ENCODE peak calls at places on chromosome 20, in nine cellular contexts. N is tibial nerve; O is NCI-H1092; B is PC-3; Q is stimulated activated naive CD8-positive, alpha-beta T cell treated with anti-CD3 and anti-CD28 coated beads, Interleukin-15, amount 100 ng/mL, for 72 hours; W is LHCN-M2; L is stimulated activated CD8-positive, alpha-beta memory T cell treated with anti-CD3 and anti-CD28 coated beads, Interleukin-7, amount 100 ng/mL, for 1 hour; E is neural crest cell; Z is foreskin fibroblast. A is an unnamed sample.

GRCh38 chr20:55650609-55651228 is 354.6 kb downstream of the CBLN4 start:
- DNase-seq in N (no peak), O (no peak), B (no peak), Q (no peak), W (no peak), L (no peak), E (no peak), Z (no peak), A (no peak)

GRCh38 chr20:24808616-24809015 is 140.5 kb upstream of the CST7 start:
- DNase-seq in N (no peak), O (no peak), B (no peak), Q (no peak), W (no peak), L (no peak), E (no peak), Z (no peak), A (no peak)

GRCh38 chr20:7411075-7411474 is 529.2 kb downstream of the HAO1 start:
- DNase-seq in N (no peak), O (no peak), B (peak), Q (no peak), W (peak), L (no peak), E (no peak), Z (no peak), A (no peak)

GRCh38 chr20:63980317-63980805 is 571 bp upstream of the PRPF6 start:
- DNase-seq in N (no peak), O (no peak), B (no peak), Q (no peak), W (no peak), L (no peak), E (no peak), Z (no peak), A (no peak)

GRCh38 chr20:56440346-56441007 is 27.9 kb upstream of the RTF2 start:
- DNase-seq in N (no peak), O (no peak), B (no peak), Q (peak), W (peak), L (peak), E (no peak), Z (no peak), A (no peak)

GRCh38 chr20:36154696-36155628 is at the start of gene EPB41L1:
- DNase-seq in N (no peak), O (no peak), B (peak), Q (peak), W (no peak), L (no peak), E (no peak), Z (no peak), A (peak)

GRCh38 chr20:51541189-51542032 is 1.1 kb downstream of the NFATC2 start:
- DNase-seq in N (peak), O (peak), B (no peak), Q (peak), W (no peak), L (peak), E (no peak), Z (peak), A (peak)

GRCh38 chr20:9514072-9514460 is 324 bp upstream of the LAMP5 start:
- DNase-seq in N (no peak), O (no peak), B (no peak), Q (no peak), W (no peak), L (no peak), E (no peak), Z (no peak), A (no peak)

GRCh38 chr20:49572857-49573256 is 4.9 kb upstream of the PTGIS start:
- DNase-seq in N (no peak), O (no peak), B (no peak), Q (no peak), W (no peak), L (no peak), E (no peak), Z (no peak), A (no peak)

GRCh38 chr20:45269754-45270270 is 15.4 kb upstream of the SLPI start:
- DNase-seq in N (no peak), O (no peak), B (no peak), Q (no peak), W (no peak), L (no peak), E (no peak), Z (no peak), A (no peak)

GRCh38 chr20:36408219-36408618 is 102.1 kb downstream of the DLGAP4 start:
- DNase-seq in N (no peak), O (no peak), B (peak), Q (no peak), W (peak), L (no peak), E (no peak), Z (peak), A (peak)

GRCh38 chr20:40766790-40767529 is 77.9 kb upstream of the MAFB start:
- DNase-seq in N (no peak), O (no peak), B (no peak), Q (no peak), W (no peak), L (no peak), E (no peak), Z (no peak), A (no peak)

GRCh38 chr20:58160451-58161051 is 67.9 kb downstream of the ANKRD60 start:
- DNase-seq in N (peak), O (no peak), B (peak), Q (no peak), W (peak), L (no peak), E (no peak), Z (peak), A (no peak)

GRCh38 chr20:53212018-53212417 is 239.9 kb downstream of the TSHZ2 start:
- DNase-seq in N (no peak), O (no peak), B (no peak), Q (no peak), W (no peak), L (no peak), E (no peak), Z (no peak), A (no peak)

GRCh38 chr20:50663095-50663821 is 28.1 kb downstream of the RIPOR3 start:
- DNase-seq in N (no peak), O (peak), B (peak), Q (no peak), W (no peak), L (no peak), E (no peak), Z (no peak), A (peak)